ENCODE peak calls at places on chromosome 4, in six cellular contexts. One of them, this sample, is unnamed.

GRCh38 chr4:2370597-2371320 is 47.7 kb downstream of the ZFYVE28 start:
- DNase-seq in G401: no peak
- DNase-seq in mesothelial cell of epicardium: no peak
- DNase-seq in DMS 273 treated with DMSO at 0.1 percent for 48 hours: no peak
- DNase-seq in Karpas-422: no peak
- DNase-seq in adrenal gland: no peak
- DNase-seq in this sample: no peak

GRCh38 chr4:172650758-172651495 is 517.7 kb upstream of the GALNT7 start:
- DNase-seq in G401: no peak
- DNase-seq in Karpas-422: no peak
- DNase-seq in DMS 273 treated with DMSO at 0.1 percent for 48 hours: no peak
- DNase-seq in adrenal gland: no peak
- DNase-seq in mesothelial cell of epicardium: no peak
- DNase-seq in this sample: no peak

GRCh38 chr4:39933689-39934590 is 43.8 kb downstream of the PDS5A start:
- DNase-seq in Karpas-422: no peak
- DNase-seq in G401: no peak
- DNase-seq in DMS 273 treated with DMSO at 0.1 percent for 48 hours: no peak
- DNase-seq in mesothelial cell of epicardium: no peak
- DNase-seq in adrenal gland: no peak
- DNase-seq in this sample: no peak

GRCh38 chr4:88757776-88758175 is 60.1 kb upstream of the NAP1L5 start:
- DNase-seq in DMS 273 treated with DMSO at 0.1 percent for 48 hours: no peak
- DNase-seq in mesothelial cell of epicardium: no peak
- DNase-seq in G401: peak
- DNase-seq in Karpas-422: no peak
- DNase-seq in adrenal gland: no peak
- DNase-seq in this sample: no peak

GRCh38 chr4:1997712-1998111 is 11.1 kb downstream of the NELFA start:
- DNase-seq in G401: no peak
- DNase-seq in Karpas-422: no peak
- DNase-seq in adrenal gland: no peak
- DNase-seq in DMS 273 treated with DMSO at 0.1 percent for 48 hours: no peak
- DNase-seq in mesothelial cell of epicardium: no peak
- DNase-seq in this sample: no peak

GRCh38 chr4:6549890-6550620 is 24.9 kb upstream of the MAN2B2 start:
- DNase-seq in mesothelial cell of epicardium: no peak
- DNase-seq in adrenal gland: no peak
- DNase-seq in Karpas-422: no peak
- DNase-seq in DMS 273 treated with DMSO at 0.1 percent for 48 hours: no peak
- DNase-seq in G401: no peak
- DNase-seq in this sample: peak

GRCh38 chr4:53189011-53189410 is 176.8 kb downstream of the SCFD2 start:
- DNase-seq in DMS 273 treated with DMSO at 0.1 percent for 48 hours: no peak
- DNase-seq in mesothelial cell of epicardium: no peak
- DNase-seq in G401: no peak
- DNase-seq in adrenal gland: no peak
- DNase-seq in Karpas-422: no peak
- DNase-seq in this sample: no peak

GRCh38 chr4:700587-701264 is 4.9 kb upstream of the PCGF3 start:
- DNase-seq in G401: no peak
- DNase-seq in Karpas-422: peak
- DNase-seq in mesothelial cell of epicardium: no peak
- DNase-seq in DMS 273 treated with DMSO at 0.1 percent for 48 hours: no peak
- DNase-seq in adrenal gland: no peak
- DNase-seq in this sample: no peak

GRCh38 chr4:83629945-83630684 is 94.2 kb downstream of the GPAT3 start:
- DNase-seq in Karpas-422: no peak
- DNase-seq in DMS 273 treated with DMSO at 0.1 percent for 48 hours: no peak
- DNase-seq in G401: no peak
- DNase-seq in mesothelial cell of epicardium: no peak
- DNase-seq in adrenal gland: no peak
- DNase-seq in this sample: peak

GRCh38 chr4:110705440-110705782 is 82.5 kb upstream of the PITX2 start:
- DNase-seq in mesothelial cell of epicardium: no peak
- DNase-seq in Karpas-422: peak
- DNase-seq in adrenal gland: no peak
- DNase-seq in G401: no peak
- DNase-seq in DMS 273 treated with DMSO at 0.1 percent for 48 hours: no peak
- DNase-seq in this sample: no peak

GRCh38 chr4:1693131-1693896 is 9.2 kb upstream of the FAM53A start:
- DNase-seq in adrenal gland: peak
- DNase-seq in G401: peak
- DNase-seq in DMS 273 treated with DMSO at 0.1 percent for 48 hours: no peak
- DNase-seq in mesothelial cell of epicardium: peak
- DNase-seq in Karpas-422: peak
- DNase-seq in this sample: peak

GRCh38 chr4:3646280-3646679 is 114.1 kb upstream of the LRPAP1 start:
- DNase-seq in adrenal gland: no peak
- DNase-seq in G401: no peak
- DNase-seq in DMS 273 treated with DMSO at 0.1 percent for 48 hours: no peak
- DNase-seq in mesothelial cell of epicardium: no peak
- DNase-seq in Karpas-422: no peak
- DNase-seq in this sample: no peak

GRCh38 chr4:153497091-153497531 is 31.0 kb downstream of the TMEM131L start:
- DNase-seq in mesothelial cell of epicardium: no peak
- DNase-seq in Karpas-422: peak
- DNase-seq in G401: no peak
- DNase-seq in DMS 273 treated with DMSO at 0.1 percent for 48 hours: no peak
- DNase-seq in adrenal gland: no peak
- DNase-seq in this sample: no peak

GRCh38 chr4:119735136-119735770 is 106.6 kb upstream of the PDE5A start:
- DNase-seq in DMS 273 treated with DMSO at 0.1 percent for 48 hours: no peak
- DNase-seq in mesothelial cell of epicardium: no peak
- DNase-seq in G401: no peak
- DNase-seq in adrenal gland: no peak
- DNase-seq in Karpas-422: no peak
- DNase-seq in this sample: no peak

GRCh38 chr4:98673282-98673644 is 14.9 kb upstream of the TSPAN5 start:
- DNase-seq in DMS 273 treated with DMSO at 0.1 percent for 48 hours: no peak
- DNase-seq in adrenal gland: no peak
- DNase-seq in mesothelial cell of epicardium: no peak
- DNase-seq in G401: no peak
- DNase-seq in Karpas-422: no peak
- DNase-seq in this sample: no peak

GRCh38 chr4:32569844-32570243 is 1849.7 kb downstream of the PCDH7 start:
- DNase-seq in G401: no peak
- DNase-seq in DMS 273 treated with DMSO at 0.1 percent for 48 hours: no peak
- DNase-seq in mesothelial cell of epicardium: no peak
- DNase-seq in adrenal gland: no peak
- DNase-seq in Karpas-422: no peak
- DNase-seq in this sample: no peak

GRCh38 chr4:183447646-183448045 is 3.2 kb downstream of the CDKN2AIP start:
- DNase-seq in DMS 273 treated with DMSO at 0.1 percent for 48 hours: no peak
- DNase-seq in adrenal gland: no peak
- DNase-seq in Karpas-422: no peak
- DNase-seq in mesothelial cell of epicardium: no peak
- DNase-seq in G401: no peak
- DNase-seq in this sample: no peak

GRCh38 chr4:132493476-132493875 is 655.6 kb upstream of the PCDH10 start:
- DNase-seq in adrenal gland: no peak
- DNase-seq in mesothelial cell of epicardium: no peak
- DNase-seq in Karpas-422: no peak
- DNase-seq in G401: no peak
- DNase-seq in DMS 273 treated with DMSO at 0.1 percent for 48 hours: no peak
- DNase-seq in this sample: no peak

GRCh38 chr4:108529984-108530901 is 90.1 kb upstream of the RPL34 start:
- DNase-seq in mesothelial cell of epicardium: no peak
- DNase-seq in Karpas-422: no peak
- DNase-seq in adrenal gland: no peak
- DNase-seq in DMS 273 treated with DMSO at 0.1 percent for 48 hours: no peak
- DNase-seq in G401: no peak
- DNase-seq in this sample: no peak

GRCh38 chr4:1821679-1822567 is 28.8 kb downstream of the FGFR3 start:
- DNase-seq in G401: no peak
- DNase-seq in Karpas-422: no peak
- DNase-seq in DMS 273 treated with DMSO at 0.1 percent for 48 hours: no peak
- DNase-seq in mesothelial cell of epicardium: no peak
- DNase-seq in adrenal gland: no peak
- DNase-seq in this sample: no peak

GRCh38 chr4:121164291-121164690 is at the start of gene TNIP3:
- DNase-seq in Karpas-422: no peak
- DNase-seq in adrenal gland: no peak
- DNase-seq in DMS 273 treated with DMSO at 0.1 percent for 48 hours: no peak
- DNase-seq in G401: no peak
- DNase-seq in mesothelial cell of epicardium: no peak
- DNase-seq in this sample: no peak